ENCODE peak calls at places on chromosome 3, in four cellular contexts. Q, G, M and Z are unnamed samples.

GRCh38 chr3:64185436-64185835 is 39.8 kb downstream of the PRICKLE2 start:
- DNase-seq in G (peak; percentile 57), M (no peak), Q (no peak), Z (no peak)

GRCh38 chr3:70740872-70741271 is 428.4 kb upstream of the MDFIC2 start:
- DNase-seq in M (no peak), Q (no peak), G (no peak), Z (no peak)

GRCh38 chr3:4821331-4821730 is 157.9 kb upstream of the BHLHE40 start:
- DNase-seq in Q (no peak), G (no peak), M (no peak), Z (no peak)

GRCh38 chr3:53775834-53776251 is 70.4 kb downstream of the CHDH start:
- DNase-seq in G (no peak), Q (no peak), M (no peak), Z (no peak)

GRCh38 chr3:45055032-45055410 is 28.9 kb downstream of the CLEC3B start:
- DNase-seq in M (no peak), G (peak; percentile 87), Q (no peak), Z (no peak)

GRCh38 chr3:128068156-128068620 is 16.0 kb downstream of the SEC61A1 start:
- DNase-seq in Q (no peak), M (no peak), G (peak; percentile 60), Z (peak; percentile 22)

GRCh38 chr3:121431717-121432517 is 113.9 kb downstream of the POLQ start:
- DNase-seq in G (peak; percentile 65), M (no peak), Q (no peak), Z (no peak)

GRCh38 chr3:34212671-34213070 is 414.2 kb downstream of the PDCD6IP start:
- DNase-seq in G (peak; percentile 41), Q (no peak), M (no peak), Z (no peak)

GRCh38 chr3:31242561-31242960 is 290.2 kb upstream of the STT3B start:
- DNase-seq in M (no peak), G (no peak), Q (no peak), Z (no peak)

GRCh38 chr3:132535575-132536441 is 61.3 kb upstream of the ACKR4 start:
- DNase-seq in M (no peak), G (peak; percentile 95), Q (peak; percentile 1), Z (peak; percentile 20)

GRCh38 chr3:74273091-74273490 is 341.4 kb downstream of the CNTN3 start:
- DNase-seq in G (peak; percentile 47), Q (no peak), M (no peak), Z (no peak)

GRCh38 chr3:125594581-125595011 is 701 bp downstream of the OSBPL11 start:
- DNase-seq in Q (no peak), M (no peak), G (no peak), Z (no peak)

GRCh38 chr3:149332781-149333517 is 487 bp downstream of the TM4SF18 start:
- DNase-seq in M (no peak), G (no peak), Q (no peak), Z (no peak)

GRCh38 chr3:112685435-112685834 is 44.5 kb upstream of the CCDC80 start:
- DNase-seq in G (peak; percentile 93), M (no peak), Q (no peak), Z (no peak)

GRCh38 chr3:10542518-10542917 is 37.1 kb upstream of the ATP2B2 start:
- DNase-seq in G (no peak), Q (no peak), M (no peak), Z (no peak)

GRCh38 chr3:52068055-52068704 is 11.8 kb upstream of the DUSP7 start:
- DNase-seq in G (no peak), Q (no peak), M (no peak), Z (no peak)

GRCh38 chr3:172869356-172869755 is 118.8 kb downstream of the ECT2 start:
- DNase-seq in Q (no peak), G (peak; percentile 77), M (no peak), Z (no peak)

GRCh38 chr3:15606434-15606891 is 4.9 kb downstream of the BTD start:
- DNase-seq in M (no peak), Q (no peak), G (peak; percentile 73), Z (no peak)

GRCh38 chr3:23624305-23624704 is 181.4 kb upstream of the UBE2E1 start:
- DNase-seq in Q (no peak), M (no peak), G (no peak), Z (no peak)

GRCh38 chr3:71896751-71897150 is 111.8 kb upstream of the PROK2 start:
- DNase-seq in G (peak; percentile 17), Q (no peak), M (no peak), Z (no peak)

GRCh38 chr3:139129892-139130291 is 85.2 kb upstream of the PRR23C start:
- DNase-seq in Q (no peak), G (no peak), M (no peak), Z (no peak)

GRCh38 chr3:14494279-14494972 is 45.7 kb downstream of the GRIP2 start:
- DNase-seq in Q (no peak), G (no peak), M (no peak), Z (no peak)

GRCh38 chr3:99965681-99966408 is 148.2 kb downstream of the CMSS1 start:
- DNase-seq in G (no peak), M (no peak), Q (no peak), Z (no peak)